ENCODE peak calls at places on chromosomes 6 and 20, in seven cellular contexts. M, O, D, J, Z, X and H are unnamed samples.

GRCh38 chr6:36916159-36916558 is 30.4 kb downstream of the C6orf89 start:
- DNase-seq in M (no peak), O (no peak), D (no peak), J (no peak), Z (no peak), X (no peak), H (no peak)

GRCh38 chr20:51752343-51752951 is 15.7 kb downstream of the ATP9A start:
- DNase-seq in M (no peak), O (no peak), D (no peak), J (no peak), Z (no peak), X (no peak), H (no peak)

GRCh38 chr6:158467923-158468322 is 92.0 kb upstream of the TMEM181 start:
- DNase-seq in M (no peak), O (peak; percentile 90), D (no peak), J (no peak), Z (no peak), X (no peak), H (no peak)

GRCh38 chr20:44911264-44911921 is 1.5 kb downstream of the PABPC1L start:
- DNase-seq in M (no peak), O (no peak), D (peak; percentile 90), J (peak; percentile 78), Z (peak; percentile 65), X (no peak), H (peak; percentile 74)

GRCh38 chr6:123742626-123743025 is 61.0 kb upstream of the NKAIN2 start:
- DNase-seq in M (no peak), O (no peak), D (no peak), J (no peak), Z (no peak), X (no peak), H (peak; percentile 7)

GRCh38 chr6:127515234-127515793 is 3.8 kb downstream of the MTCL3 start:
- DNase-seq in M (no peak), O (peak; percentile 79), D (peak; percentile 71), J (peak; percentile 20), Z (peak; percentile 38), X (no peak), H (no peak)

GRCh38 chr6:22582806-22583205 is 13.4 kb downstream of the HDGFL1 start:
- DNase-seq in M (no peak), O (no peak), D (no peak), J (no peak), Z (no peak), X (no peak), H (no peak)

GRCh38 chr6:34154668-34155447 is 9.0 kb upstream of the GRM4 start:
- DNase-seq in M (no peak), O (peak; percentile 38), D (peak; percentile 98), J (peak; percentile 55), Z (peak; percentile 35), X (peak; percentile 91), H (peak; percentile 45)

GRCh38 chr6:40410792-40411191 is 176.4 kb downstream of the LRFN2 start:
- DNase-seq in M (no peak), O (no peak), D (no peak), J (no peak), Z (peak; percentile 23), X (no peak), H (no peak)